ENCODE peak calls at places on chromosomes 5 and 9, in nine cellular contexts. Y is neuronal stem cell; O is CD8-positive, alpha-beta T cell; V is CD8-positive, alpha-beta memory T cell; Z is brain microvascular endothelial cell; F is activated CD8-positive, alpha-beta memory T cell treated with anti-CD3 and anti-CD28 coated beads for 1 hour; D is T-helper 2 cell; T is SW 1271; W is HT-29. H is an unnamed sample.

GRCh38 chr5:32712463-32713395 is 1.6 kb downstream of the NPR3 start:
- DNase-seq in Y (peak), O (no peak), V (no peak), W (no peak), T (no peak), Z (no peak), F (no peak), D (no peak), H (no peak)

GRCh38 chr9:115393976-115394775 is 276.2 kb upstream of the TNC start:
- DNase-seq in Y (no peak), F (no peak), O (no peak), V (no peak), Z (no peak), D (no peak), T (no peak), W (no peak), H (no peak)

GRCh38 chr5:133995341-133995740 is 9.4 kb downstream of the VDAC1 start:
- DNase-seq in W (no peak), Y (no peak), Z (no peak), T (no peak), V (no peak), F (no peak), D (no peak), O (no peak), H (no peak)

GRCh38 chr5:4640793-4641192 is 499.3 kb upstream of the ADAMTS16 start:
- DNase-seq in D (no peak), T (no peak), O (no peak), W (no peak), Z (no peak), Y (peak), V (no peak), F (no peak), H (no peak)

GRCh38 chr5:171801-172331 is 19.4 kb upstream of the LRRC14B start:
- DNase-seq in Y (no peak), O (no peak), V (no peak), W (no peak), Z (no peak), D (no peak), F (no peak), T (no peak), H (no peak)

GRCh38 chr5:139663752-139664151 is 15.6 kb downstream of the CXXC5 start:
- DNase-seq in W (no peak), Y (no peak), F (no peak), V (no peak), D (no peak), O (no peak), Z (no peak), T (no peak), H (no peak)

GRCh38 chr5:989961-990530 is 18.6 kb upstream of the NKD2 start:
- DNase-seq in W (peak), V (no peak), Z (no peak), O (no peak), D (no peak), Y (no peak), F (no peak), T (no peak), H (no peak)

GRCh38 chr9:88387035-88387732 is 1.1 kb upstream of the SPIN1 start:
- DNase-seq in W (peak), F (no peak), D (no peak), O (no peak), Y (no peak), Z (peak), T (peak), V (no peak), H (no peak)

GRCh38 chr9:106588601-106589000 is 274.4 kb upstream of the ZNF462 start:
- DNase-seq in W (no peak), T (no peak), F (no peak), V (no peak), O (no peak), Z (no peak), D (no peak), Y (no peak), H (no peak)

GRCh38 chr5:34919077-34919476 is 3.6 kb downstream of the BRIX1 start:
- DNase-seq in Z (no peak), W (no peak), T (peak), F (no peak), V (no peak), D (no peak), O (no peak), Y (no peak), H (no peak)

GRCh38 chr5:154884424-154884823 is 26.0 kb downstream of the CNOT8 start:
- DNase-seq in V (no peak), D (no peak), Z (no peak), T (no peak), W (no peak), F (no peak), Y (no peak), O (no peak), H (no peak)